ENCODE peak calls at places on chromosomes 11 and 22, in eight cellular contexts. Y, U, N, C, T, M, H and V are unnamed samples.

GRCh38 chr11:592501-592900 is 16.2 kb downstream of the PHRF1 start:
- DNase-seq in Y (no peak), U (no peak), N (no peak), C (no peak), T (no peak), M (no peak), H (no peak), V (no peak)

GRCh38 chr11:92071660-92072059 is 153.0 kb upstream of the FAT3 start:
- DNase-seq in Y (no peak), U (no peak), N (no peak), C (no peak), T (no peak), M (no peak), H (no peak), V (no peak)

GRCh38 chr11:99739464-99740089 is 718.8 kb downstream of the CNTN5 start:
- DNase-seq in Y (peak), U (no peak), N (peak), C (no peak), T (peak), M (peak), H (peak), V (peak)

GRCh38 chr11:125494987-125495725 is 909 bp downstream of the FEZ1 start:
- DNase-seq in Y (peak), U (peak), N (peak), C (peak), T (no peak), M (no peak), H (no peak), V (peak)

GRCh38 chr22:30636226-30637077 is 871 bp downstream of the SLC35E4 start:
- DNase-seq in Y (peak), U (no peak), N (no peak), C (peak), T (peak), M (no peak), H (peak), V (peak)

GRCh38 chr11:111361874-111362273 is 17.2 kb downstream of the POU2AF1 start:
- DNase-seq in Y (no peak), U (no peak), N (no peak), C (no peak), T (peak), M (peak), H (no peak), V (peak)

GRCh38 chr22:33044059-33044458 is 14.1 kb downstream of the SYN3 start:
- DNase-seq in Y (no peak), U (no peak), N (no peak), C (no peak), T (no peak), M (no peak), H (no peak), V (no peak)

GRCh38 chr11:43765194-43765593 is 84.7 kb downstream of the HSD17B12 start:
- DNase-seq in Y (no peak), U (no peak), N (no peak), C (no peak), T (no peak), M (no peak), H (no peak), V (no peak)

GRCh38 chr22:24181088-24181995 is at the start of gene SUSD2:
- DNase-seq in Y (no peak), U (no peak), N (peak), C (peak), T (no peak), M (no peak), H (no peak), V (no peak)

GRCh38 chr11:31819533-31820437 is 8.7 kb upstream of the PAX6 start:
- DNase-seq in Y (no peak), U (no peak), N (no peak), C (peak), T (no peak), M (no peak), H (no peak), V (no peak)

GRCh38 chr11:109120341-109120740 is 301.6 kb upstream of the C11orf87 start:
- DNase-seq in Y (no peak), U (no peak), N (no peak), C (no peak), T (no peak), M (no peak), H (no peak), V (no peak)

GRCh38 chr11:95924414-95924760 is 480 bp upstream of the MTMR2 start:
- DNase-seq in Y (no peak), U (no peak), N (peak), C (no peak), T (peak), M (no peak), H (no peak), V (no peak)

GRCh38 chr11:120973501-120973900 is 50.4 kb upstream of the TBCEL start:
- DNase-seq in Y (no peak), U (no peak), N (no peak), C (no peak), T (no peak), M (no peak), H (no peak), V (no peak)

GRCh38 chr11:13440100-13440855 is 22.7 kb downstream of the BTBD10 start:
- DNase-seq in Y (peak), U (no peak), N (peak), C (no peak), T (peak), M (no peak), H (no peak), V (no peak)

GRCh38 chr11:72657356-72657755 is 16.9 kb downstream of the PDE2A start:
- DNase-seq in Y (no peak), U (no peak), N (no peak), C (no peak), T (no peak), M (no peak), H (no peak), V (no peak)

GRCh38 chr11:35334385-35335090 is 84.8 kb downstream of the SLC1A2 start:
- DNase-seq in Y (no peak), U (no peak), N (no peak), C (no peak), T (no peak), M (no peak), H (peak), V (peak)

GRCh38 chr11:121418625-121419114 is 33.4 kb upstream of the SORL1 start:
- DNase-seq in Y (no peak), U (no peak), N (peak), C (no peak), T (no peak), M (no peak), H (peak), V (peak)

DNA sequence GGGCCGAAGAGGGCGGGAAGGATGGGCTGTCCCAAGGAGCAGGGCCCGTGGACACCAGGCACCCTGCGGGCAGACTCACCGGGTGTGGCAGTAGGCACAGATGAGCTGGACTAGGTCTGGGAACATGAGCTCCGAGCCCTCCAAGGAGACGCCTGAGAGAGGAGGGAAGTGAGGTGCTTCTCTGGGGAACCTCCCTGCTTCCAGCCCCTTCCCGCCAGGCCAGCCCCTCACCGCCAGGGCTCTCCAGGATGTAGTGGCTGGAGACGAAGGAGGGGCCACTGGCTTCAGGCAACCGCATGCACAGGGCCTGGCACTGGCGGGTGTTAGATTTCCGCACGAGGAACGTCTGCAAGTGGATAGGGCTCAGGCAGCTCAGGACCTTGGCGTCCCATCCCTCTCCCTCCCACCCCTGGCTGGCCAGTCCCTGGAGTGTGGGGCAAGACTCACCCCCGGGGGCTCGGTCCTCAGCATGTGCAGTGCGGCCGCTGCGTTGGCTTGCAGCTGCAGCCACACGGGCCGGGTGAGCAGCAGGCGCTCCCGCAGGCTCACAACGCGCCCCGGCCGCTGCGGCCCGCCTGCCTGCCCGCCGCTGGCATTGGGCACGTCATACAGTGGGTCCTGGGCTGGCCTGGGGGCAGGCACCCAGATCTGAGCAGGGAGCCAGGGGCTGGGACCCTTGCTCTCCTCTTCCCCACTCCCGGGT is 552 bp downstream of the RIN1 start:
- DNase-seq in Y (peak), U (no peak), N (peak), C (peak), T (peak), M (no peak), H (no peak), V (no peak)
- H3K4me3 ChIP-seq in Y (peak), U (peak), N (peak), C (peak), T (peak), M (no peak), H (no peak), V (no peak)

GRCh38 chr11:118209037-118209436 is 15.8 kb downstream of the JAML start:
- DNase-seq in Y (no peak), U (no peak), N (no peak), C (no peak), T (no peak), M (no peak), H (no peak), V (no peak)
- H3K4me3 ChIP-seq in Y (no peak), U (no peak), N (no peak), C (no peak), T (no peak), M (no peak), H (no peak), V (no peak)

GRCh38 chr22:47345025-47345424 is 582.6 kb downstream of the TBC1D22A start:
- DNase-seq in Y (no peak), U (no peak), N (no peak), C (no peak), T (no peak), M (no peak), H (no peak), V (no peak)

GRCh38 chr22:47341464-47341863 is 579.0 kb downstream of the TBC1D22A start:
- DNase-seq in Y (no peak), U (no peak), N (no peak), C (no peak), T (no peak), M (no peak), H (no peak), V (no peak)

GRCh38 chr22:47344414-47344813 is 582.0 kb downstream of the TBC1D22A start:
- DNase-seq in Y (no peak), U (no peak), N (no peak), C (no peak), T (no peak), M (no peak), H (no peak), V (no peak)

GRCh38 chr22:47342446-47342845 is 580.0 kb downstream of the TBC1D22A start:
- DNase-seq in Y (no peak), U (no peak), N (no peak), C (no peak), T (no peak), M (no peak), H (no peak), V (no peak)

GRCh38 chr22:47343611-47344010 is 581.2 kb downstream of the TBC1D22A start:
- DNase-seq in Y (no peak), U (no peak), N (no peak), C (no peak), T (no peak), M (no peak), H (no peak), V (no peak)
- H3K4me3 ChIP-seq in Y (no peak), U (no peak), N (no peak), C (no peak), T (no peak), M (no peak), H (no peak), V (no peak)

GRCh38 chr22:40634119-40634903 is 2.2 kb downstream of the MRTFA start:
- DNase-seq in Y (peak), U (no peak), N (no peak), C (no peak), T (no peak), M (no peak), H (no peak), V (no peak)
- H3K4me3 ChIP-seq in Y (peak), U (peak), N (no peak), C (no peak), T (peak), M (no peak), H (no peak), V (no peak)

GRCh38 chr11:7196396-7197146 is 55.1 kb upstream of the SYT9 start:
- DNase-seq in Y (no peak), U (no peak), N (no peak), C (no peak), T (no peak), M (no peak), H (no peak), V (no peak)

GRCh38 chr11:7197469-7197868 is 54.2 kb upstream of the SYT9 start:
- DNase-seq in Y (no peak), U (no peak), N (no peak), C (no peak), T (no peak), M (no peak), H (no peak), V (no peak)

GRCh38 chr11:7204778-7205177 is 46.9 kb upstream of the SYT9 start:
- DNase-seq in Y (peak), U (no peak), N (peak), C (no peak), T (peak), M (no peak), H (no peak), V (no peak)

GRCh38 chr11:7208391-7208790 is 43.3 kb upstream of the SYT9 start:
- DNase-seq in Y (no peak), U (no peak), N (no peak), C (no peak), T (no peak), M (no peak), H (no peak), V (no peak)

GRCh38 chr11:7202412-7202811 is 49.3 kb upstream of the SYT9 start:
- DNase-seq in Y (no peak), U (no peak), N (no peak), C (no peak), T (no peak), M (no peak), H (no peak), V (no peak)
- H3K4me3 ChIP-seq in Y (no peak), U (no peak), N (no peak), C (no peak), T (no peak), M (no peak), H (no peak), V (no peak)

GRCh38 chr22:40747361-40747760 is 68.1 kb downstream of the MCHR1 start:
- DNase-seq in Y (no peak), U (no peak), N (no peak), C (no peak), T (no peak), M (no peak), H (no peak), V (no peak)

GRCh38 chr22:40749006-40749405 is 69.7 kb downstream of the MCHR1 start:
- DNase-seq in Y (no peak), U (no peak), N (no peak), C (no peak), T (no peak), M (no peak), H (no peak), V (no peak)

GRCh38 chr22:40743740-40744139 is 64.5 kb downstream of the MCHR1 start:
- DNase-seq in Y (no peak), U (no peak), N (no peak), C (no peak), T (no peak), M (no peak), H (no peak), V (no peak)

GRCh38 chr22:40748388-40748970 is 69.2 kb downstream of the MCHR1 start:
- DNase-seq in Y (no peak), U (no peak), N (no peak), C (no peak), T (no peak), M (no peak), H (peak), V (no peak)

GRCh38 chr22:40746428-40747220 is 67.3 kb downstream of the MCHR1 start:
- DNase-seq in Y (no peak), U (no peak), N (no peak), C (no peak), T (no peak), M (no peak), H (no peak), V (no peak)
- H3K4me3 ChIP-seq in Y (no peak), U (no peak), N (no peak), C (no peak), T (no peak), M (no peak), H (no peak), V (no peak)

GRCh38 chr22:43343262-43343988 is at the start of gene SCUBE1:
- DNase-seq in Y (peak), U (no peak), N (peak), C (peak), T (peak), M (peak), H (no peak), V (no peak)
- H3K4me3 ChIP-seq in Y (no peak), U (peak), N (no peak), C (peak), T (no peak), M (no peak), H (no peak), V (no peak)

DNA sequence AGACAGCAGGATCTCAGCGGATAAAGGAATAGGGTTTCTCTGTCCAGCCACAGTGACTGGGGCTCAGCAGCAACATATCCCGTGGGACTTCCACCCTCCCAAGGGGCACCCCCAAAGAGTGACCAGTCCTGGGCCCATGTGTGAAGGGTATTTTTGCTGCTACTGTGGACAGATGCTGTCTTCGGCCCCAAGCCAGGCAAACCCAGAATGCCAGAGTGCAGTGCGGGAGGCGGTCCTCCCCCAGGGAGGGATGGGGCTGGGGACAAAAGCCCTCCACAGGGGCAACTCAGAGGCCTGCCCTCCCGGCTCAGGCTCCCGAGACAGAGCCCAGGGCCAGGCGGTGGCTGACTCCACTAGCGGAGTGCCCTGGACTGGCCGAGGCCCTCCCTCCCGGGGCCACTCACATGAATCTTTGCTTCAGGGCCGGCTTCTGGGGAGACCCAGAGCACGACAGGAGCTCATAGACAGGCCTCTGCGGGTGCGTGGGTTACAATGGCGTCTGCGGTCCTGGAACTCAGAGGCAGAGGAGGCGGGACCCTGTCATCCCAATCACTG is 34.7 kb upstream of the WNT7B start:
- DNase-seq in Y (peak), U (no peak), N (no peak), C (no peak), T (no peak), M (no peak), H (no peak), V (no peak)
- H3K4me3 ChIP-seq in Y (no peak), U (no peak), N (no peak), C (no peak), T (no peak), M (no peak), H (no peak), V (no peak)

GRCh38 chr11:48019597-48019996 is 39.2 kb downstream of the PTPRJ start:
- DNase-seq in Y (no peak), U (no peak), N (no peak), C (no peak), T (no peak), M (no peak), H (no peak), V (no peak)

GRCh38 chr11:48017105-48017874 is 36.9 kb downstream of the PTPRJ start:
- DNase-seq in Y (no peak), U (no peak), N (no peak), C (no peak), T (no peak), M (no peak), H (peak), V (no peak)

GRCh38 chr11:48018561-48019229 is 38.3 kb downstream of the PTPRJ start:
- DNase-seq in Y (peak), U (no peak), N (no peak), C (peak), T (no peak), M (no peak), H (peak), V (no peak)

GRCh38 chr11:48020092-48020755 is 39.9 kb downstream of the PTPRJ start:
- DNase-seq in Y (no peak), U (no peak), N (no peak), C (no peak), T (no peak), M (no peak), H (peak), V (peak)

DNA sequence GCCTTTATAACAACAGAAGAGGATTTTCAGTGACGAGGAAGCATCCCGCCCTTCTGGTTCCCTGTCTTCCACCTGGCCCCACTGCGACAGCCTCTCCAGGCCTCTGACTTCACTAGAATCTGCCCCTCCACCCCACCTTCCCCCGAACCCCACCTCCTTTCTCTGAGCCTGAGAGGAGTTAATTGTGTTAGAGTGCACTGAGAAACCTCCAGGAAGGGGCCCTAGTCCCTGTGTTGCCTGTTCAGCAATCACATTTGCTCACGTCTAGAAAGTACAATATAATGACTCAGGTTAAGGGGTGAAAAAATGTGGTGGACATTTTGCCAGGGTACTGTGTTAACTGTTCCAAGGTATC is 38.8 kb downstream of the PTPRJ start:
- DNase-seq in Y (peak), U (no peak), N (peak), C (no peak), T (no peak), M (no peak), H (peak), V (no peak)
- H3K4me3 ChIP-seq in Y (no peak), U (peak), N (no peak), C (peak), T (no peak), M (no peak), H (peak), V (no peak)